ENCODE peak calls at places on chromosomes 6 and 20, in four cellular contexts. W, N, Q and U are unnamed samples.

GRCh38 chr6:152129606-152130249 is 322.2 kb downstream of the ESR1 start:
- DNase-seq in W (no peak), N (no peak), Q (no peak), U (no peak)

GRCh38 chr6:28816339-28816908 is 107.4 kb downstream of the TRIM27 start:
- DNase-seq in W (no peak), N (no peak), Q (no peak), U (no peak)

GRCh38 chr6:139457482-139457881 is 83.0 kb upstream of the CITED2 start:
- DNase-seq in W (no peak), N (no peak), Q (no peak), U (no peak)

GRCh38 chr6:87099472-87099871 is 4.6 kb upstream of the CGA start:
- DNase-seq in W (no peak), N (no peak), Q (peak; percentile 33), U (no peak)

GRCh38 chr6:4804095-4804494 is 27.9 kb downstream of the CDYL start:
- DNase-seq in W (no peak), N (no peak), Q (no peak), U (no peak)

GRCh38 chr6:5082487-5083306 is 2.4 kb upstream of the PPP1R3G start:
- DNase-seq in W (no peak), N (no peak), Q (no peak), U (no peak)

GRCh38 chr6:766625-767024 is 73.7 kb upstream of the EXOC2 start:
- DNase-seq in W (no peak), N (no peak), Q (peak; percentile 53), U (no peak)

GRCh38 chr6:157751547-157752200 is 71.4 kb upstream of the SNX9 start:
- DNase-seq in W (no peak), N (no peak), Q (no peak), U (no peak)

GRCh38 chr20:62860391-62860923 is 1.2 kb downstream of the TCFL5 start:
- DNase-seq in W (no peak), N (no peak), Q (no peak), U (no peak)

DNA sequence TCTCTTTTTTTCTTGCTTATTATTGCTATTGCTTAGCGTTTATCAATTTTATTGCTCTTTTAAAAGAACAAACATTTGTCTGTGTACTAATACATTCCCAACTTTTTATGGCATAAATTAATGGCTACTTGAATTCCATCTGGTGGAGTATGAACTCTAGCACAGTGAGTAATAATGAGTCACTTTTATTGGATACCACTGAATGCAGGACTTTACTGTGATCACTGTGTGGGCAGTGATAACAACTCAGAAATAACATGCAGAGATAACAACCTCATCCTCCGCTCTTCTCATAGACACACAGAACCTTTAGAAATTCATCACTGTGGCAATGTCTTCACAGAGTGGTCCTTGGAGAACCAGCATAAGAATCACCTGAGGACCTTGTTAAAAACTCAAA is 174.9 kb upstream of the PRND start:
- DNase-seq in W (no peak), N (no peak), Q (no peak), U (no peak)
- TF ChIP-seq SPI1 in W (no peak), N (no peak), Q (no peak), U (no peak)

GRCh38 chr6:13689511-13690256 is 22.0 kb downstream of the RANBP9 start:
- DNase-seq in W (no peak), N (no peak), Q (no peak), U (no peak)
- TF ChIP-seq SPI1 in W (no peak), N (no peak), Q (no peak), U (no peak)

GRCh38 chr6:160792711-160793110 is 90.7 kb downstream of the PLG start:
- DNase-seq in W (no peak), N (no peak), Q (no peak), U (no peak)
- TF ChIP-seq SPI1 in W (no peak), N (no peak), Q (no peak), U (no peak)

GRCh38 chr6:116126032-116126431 is at the start of gene COL10A1:
- DNase-seq in W (no peak), N (no peak), Q (no peak), U (no peak)

GRCh38 chr6:116133453-116133852 is 7.5 kb upstream of the COL10A1 start:
- DNase-seq in W (no peak), N (no peak), Q (no peak), U (no peak)

GRCh38 chr6:116127771-116128493 is 2.0 kb upstream of the COL10A1 start:
- DNase-seq in W (no peak), N (no peak), Q (no peak), U (no peak)
- TF ChIP-seq SPI1 in W (no peak), N (no peak), Q (no peak), U (no peak)

GRCh38 chr20:58153121-58153520 is 75.3 kb downstream of the ANKRD60 start:
- DNase-seq in W (no peak), N (no peak), Q (no peak), U (no peak)

GRCh38 chr20:58148891-58149290 is 79.6 kb downstream of the ANKRD60 start:
- DNase-seq in W (no peak), N (no peak), Q (no peak), U (no peak)

GRCh38 chr20:58149412-58150091 is 78.9 kb downstream of the ANKRD60 start:
- DNase-seq in W (no peak), N (no peak), Q (no peak), U (no peak)

GRCh38 chr20:58147628-58148370 is 80.7 kb downstream of the ANKRD60 start:
- DNase-seq in W (no peak), N (no peak), Q (no peak), U (no peak)

DNA sequence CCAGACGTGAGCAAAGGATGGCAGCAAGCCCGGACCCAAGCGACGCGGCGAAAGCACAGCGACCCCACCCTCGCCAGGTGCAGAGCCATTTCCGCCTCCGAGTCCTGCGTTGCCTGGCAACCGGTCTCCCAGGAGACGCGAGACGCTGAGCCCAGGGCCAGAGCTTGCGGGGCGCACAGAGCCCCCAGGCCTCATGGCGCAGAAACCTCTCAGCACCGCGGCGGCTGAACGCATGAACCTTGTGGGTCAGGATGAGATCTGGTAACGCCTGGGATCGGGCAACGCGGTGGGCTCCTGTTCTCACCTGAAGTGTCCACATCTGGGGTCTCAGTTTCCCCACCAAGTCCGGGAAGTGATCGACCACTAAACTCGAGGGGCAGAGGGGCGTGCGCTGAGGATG is 77.7 kb downstream of the ANKRD60 start:
- DNase-seq in W (no peak), N (no peak), Q (no peak), U (no peak)
- TF ChIP-seq SPI1 in W (no peak), N (no peak), Q (no peak), U (no peak)

DNA sequence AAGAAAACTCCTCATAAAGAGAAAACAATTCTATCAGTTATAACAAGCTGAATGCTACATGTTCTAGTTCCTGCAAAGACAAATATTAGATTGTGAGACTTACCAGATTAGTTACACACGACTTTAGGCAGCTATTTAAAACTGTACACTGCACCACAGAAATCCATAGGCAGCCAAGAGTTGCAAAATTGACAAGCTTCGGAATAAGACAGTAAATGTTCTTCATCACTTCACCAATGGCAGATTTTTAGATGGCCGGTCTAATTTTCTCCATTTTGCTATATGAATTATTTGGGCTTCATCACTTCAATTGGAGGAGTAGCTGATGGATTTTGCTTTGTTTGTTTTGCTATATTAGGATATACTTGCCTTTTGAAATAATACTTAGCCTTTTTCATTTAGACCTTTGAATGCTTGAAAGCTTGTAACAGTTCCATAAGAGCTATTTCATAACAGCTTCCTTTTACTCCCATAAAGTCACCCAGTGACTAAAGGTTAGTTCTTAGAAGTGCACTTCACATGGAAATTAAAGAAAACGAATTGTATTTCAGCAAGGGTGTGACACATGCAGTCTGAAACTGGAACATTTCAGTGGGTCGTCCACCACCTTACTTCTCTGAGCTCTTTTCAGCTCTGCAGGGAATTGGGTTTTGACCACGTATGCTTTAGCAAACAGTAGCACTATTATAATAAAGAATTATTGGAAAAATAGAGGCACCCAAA is at the start of gene ROS1:
- DNase-seq in W (no peak), N (no peak), Q (no peak), U (no peak)
- TF ChIP-seq SPI1 in W (no peak), N (no peak), Q (no peak), U (no peak)